ENCODE peak calls at places on chromosomes 3 and 15, in nine cellular contexts. P is adrenal gland; Y is sigmoid colon; X is CD4-positive, alpha-beta T cell; K is fibroblast of the aortic adventitia; D is ovary; V is endothelial cell of umbilical vein; B is MM.1S; S is PC-3. F is an unnamed sample.

GRCh38 chr3:71851878-71852277 is 66.9 kb upstream of the PROK2 start:
- DNase-seq in K (no peak), P (no peak), D (no peak), S (no peak), X (no peak), Y (no peak), B (no peak), V (no peak), F (no peak)

GRCh38 chr3:14853280-14853956 is 34.7 kb downstream of the FGD5 start:
- DNase-seq in P (no peak), K (no peak), V (no peak), Y (peak; percentile 78), B (no peak), D (peak; percentile 41), S (no peak), X (no peak), F (no peak)

GRCh38 chr3:140552898-140553297 is 125.0 kb upstream of the TRIM42 start:
- DNase-seq in B (no peak), X (no peak), V (no peak), P (peak; percentile 34), Y (no peak), K (no peak), D (no peak), S (peak; percentile 56), F (peak; percentile 18)

GRCh38 chr3:39531066-39531465 is 63.6 kb downstream of the MOBP start:
- DNase-seq in V (no peak), Y (no peak), S (no peak), B (no peak), D (no peak), X (no peak), K (no peak), P (no peak), F (no peak)

GRCh38 chr3:138426211-138426610 is 8.2 kb upstream of the ESYT3 start:
- DNase-seq in S (peak; percentile 35), K (peak; percentile 50), D (no peak), V (no peak), X (no peak), Y (no peak), B (no peak), P (no peak), F (peak; percentile 65)

GRCh38 chr3:11498646-11499045 is 145.1 kb downstream of the VGLL4 start:
- DNase-seq in X (no peak), P (peak; percentile 93), V (peak; percentile 78), B (no peak), Y (peak; percentile 77), S (peak; percentile 82), K (peak; percentile 84), D (peak; percentile 61), F (peak; percentile 83)

GRCh38 chr3:119311191-119311925 is 17.2 kb downstream of the ARHGAP31 start:
- DNase-seq in S (peak; percentile 94), X (no peak), K (peak; percentile 41), D (no peak), V (peak; percentile 35), B (no peak), P (no peak), Y (no peak), F (peak; percentile 79)

GRCh38 chr15:58201536-58201935 is 63.4 kb downstream of the AQP9 start:
- DNase-seq in Y (no peak), S (no peak), V (peak; percentile 60), B (no peak), K (peak; percentile 92), X (no peak), D (no peak), P (no peak), F (peak; percentile 41)

GRCh38 chr3:153221748-153222162 is 59.7 kb downstream of the RAP2B start:
- DNase-seq in V (peak; percentile 95), B (peak; percentile 98), K (peak; percentile 99), X (peak; percentile 76), P (peak; percentile 70), D (peak; percentile 30), Y (peak; percentile 80), S (peak; percentile 97), F (peak; percentile 99)

GRCh38 chr15:74443100-74443909 is 9.5 kb upstream of the SEMA7A start:
- DNase-seq in B (no peak), K (peak; percentile 73), X (no peak), D (no peak), S (no peak), P (no peak), V (peak; percentile 26), Y (peak; percentile 29), F (peak; percentile 38)

GRCh38 chr3:192745150-192745549 is 17.8 kb upstream of the FGF12 start:
- DNase-seq in D (no peak), X (no peak), P (no peak), S (no peak), Y (no peak), B (no peak), K (no peak), V (no peak), F (no peak)

GRCh38 chr3:185728630-185729334 is 96.1 kb downstream of the IGF2BP2 start:
- DNase-seq in B (no peak), S (no peak), Y (no peak), P (no peak), X (no peak), D (no peak), K (peak; percentile 67), V (no peak), F (peak; percentile 70)

GRCh38 chr15:77168211-77168610 is 97.3 kb upstream of the TSPAN3 start:
- DNase-seq in K (no peak), X (no peak), D (no peak), P (no peak), V (no peak), Y (no peak), S (no peak), B (no peak), F (no peak)

GRCh38 chr3:18112976-18113766 is 312.0 kb downstream of the SATB1 start:
- DNase-seq in K (no peak), S (no peak), V (no peak), X (no peak), P (no peak), Y (no peak), B (no peak), D (no peak), F (no peak)

GRCh38 chr15:83129791-83130190 is 22.3 kb downstream of the TM6SF1 start:
- DNase-seq in K (no peak), B (no peak), D (no peak), Y (no peak), X (no peak), S (no peak), P (no peak), V (no peak), F (no peak)

GRCh38 chr3:146160233-146160963 is 586 bp downstream of the PLOD2 start:
- DNase-seq in K (peak; percentile 84), S (peak; percentile 88), B (peak; percentile 78), D (peak; percentile 78), V (peak; percentile 96), Y (peak; percentile 90), X (no peak), P (peak; percentile 77), F (peak; percentile 89)
- TF ChIP-seq CTCF in K (peak; percentile 80), S (peak; percentile 64), B (peak; percentile 48), D (peak; percentile 48), V (peak; percentile 75), Y (peak; percentile 9), X (no peak), P (peak; percentile 46), F (peak; percentile 81)

GRCh38 chr15:56019819-56020218 is 26.4 kb upstream of the NEDD4 start:
- DNase-seq in V (no peak), X (no peak), P (no peak), K (no peak), B (no peak), S (no peak), D (no peak), Y (no peak), F (no peak)
- TF ChIP-seq CTCF in V (no peak), X (no peak), P (no peak), K (no peak), B (no peak), S (no peak), D (no peak), Y (no peak), F (no peak)

GRCh38 chr3:32322311-32322710 is 69.3 kb upstream of the CMTM7 start:
- DNase-seq in S (no peak), P (no peak), B (no peak), K (no peak), D (no peak), V (no peak), X (no peak), Y (no peak), F (no peak)
- TF ChIP-seq CTCF in S (no peak), P (no peak), B (no peak), K (no peak), D (no peak), V (no peak), X (no peak), Y (no peak), F (no peak)

DNA sequence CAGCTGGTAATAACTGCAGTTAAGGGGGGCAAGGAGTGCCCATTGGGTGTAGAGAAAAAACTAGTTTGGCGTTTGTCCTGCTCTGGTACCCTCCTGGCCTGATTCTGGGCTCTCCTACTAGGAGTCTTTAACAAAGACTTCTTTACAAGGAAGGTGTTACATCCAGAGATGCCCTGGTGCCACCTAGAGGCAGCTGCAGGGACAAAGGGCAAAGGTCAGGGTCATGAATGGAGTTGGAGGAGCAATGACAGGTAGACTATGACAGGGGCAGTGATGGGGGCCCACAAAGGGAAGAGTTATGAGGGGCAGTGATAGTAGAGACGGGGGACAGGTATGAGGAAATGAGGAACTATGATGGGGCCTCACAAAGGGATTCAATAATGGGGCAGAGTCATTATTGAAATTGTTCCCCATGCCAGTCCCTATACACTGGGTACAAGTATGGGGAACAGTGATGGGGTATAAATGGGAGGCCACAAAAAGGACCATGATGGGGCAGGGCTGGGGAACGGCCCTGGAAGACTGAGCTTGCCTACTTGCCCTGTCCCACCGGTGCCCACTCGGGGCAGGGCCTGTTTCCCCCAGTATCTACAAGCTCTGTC is 7.9 kb downstream of the CCDC71 start:
- DNase-seq in K (peak; percentile 16), V (no peak), P (no peak), X (peak; percentile 54), B (peak; percentile 62), D (no peak), Y (no peak), S (peak; percentile 48), F (no peak)
- TF ChIP-seq CTCF in K (peak; percentile 43), V (peak; percentile 19), P (no peak), X (peak; percentile 63), B (peak; percentile 69), D (no peak), Y (no peak), S (peak; percentile 64), F (peak; percentile 19)

DNA sequence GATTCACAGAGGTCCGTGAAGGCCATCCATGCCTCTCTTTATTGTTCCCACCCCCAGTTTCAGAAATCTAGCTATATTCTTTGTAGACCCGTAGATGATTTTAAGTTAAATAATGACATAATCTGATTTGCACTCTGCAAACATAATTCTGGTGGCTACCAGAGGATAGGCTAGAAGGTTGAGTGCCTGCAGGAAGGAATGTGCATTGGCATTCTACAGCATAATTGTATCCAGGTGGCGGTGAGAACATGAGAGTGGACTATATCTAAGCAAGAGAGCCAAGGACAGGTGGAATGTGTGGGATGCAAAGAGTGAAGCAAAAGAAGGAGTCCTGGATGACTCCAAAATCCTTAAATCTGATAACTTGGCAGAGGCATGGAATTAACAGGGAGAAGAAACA is 298.5 kb upstream of the MME start:
- DNase-seq in V (no peak), B (no peak), Y (no peak), S (no peak), D (no peak), K (no peak), X (no peak), P (no peak), F (no peak)
- TF ChIP-seq CTCF in V (no peak), B (no peak), Y (no peak), S (no peak), D (no peak), K (peak; percentile 23), X (no peak), P (no peak), F (peak; percentile 24)

GRCh38 chr3:129938140-129938930 is 36.2 kb upstream of the TRH start:
- DNase-seq in S (no peak), D (no peak), Y (peak; percentile 45), B (peak; percentile 16), P (no peak), K (no peak), X (no peak), V (no peak), F (no peak)
- TF ChIP-seq CTCF in S (peak; percentile 33), D (no peak), Y (no peak), B (no peak), P (no peak), K (peak; percentile 16), X (no peak), V (no peak), F (no peak)

F was measured in choroid plexus epithelial cell.